ENCODE peak calls at places on chromosomes 12 and 14, in four cellular contexts. One of them, this sample, is unnamed.

GRCh38 chr12:91173139-91173538 is 9.5 kb downstream of the DCN start:
- DNase-seq in thoracic aorta: no peak
- DNase-seq in AG10803: no peak
- DNase-seq in PC-3: no peak
- DNase-seq in this sample: no peak

GRCh38 chr14:53306267-53306721 is 153.2 kb upstream of the DDHD1 start:
- DNase-seq in thoracic aorta: no peak
- DNase-seq in AG10803: peak; percentile 42
- DNase-seq in PC-3: peak; percentile 69
- DNase-seq in this sample: peak; percentile 75

GRCh38 chr14:59281613-59282012 is 93.1 kb downstream of the DAAM1 start:
- DNase-seq in thoracic aorta: no peak
- DNase-seq in AG10803: peak; percentile 87
- DNase-seq in PC-3: peak; percentile 95
- DNase-seq in this sample: peak; percentile 77

GRCh38 chr14:23299186-23299521 is 3.5 kb downstream of the PPP1R3E start:
- DNase-seq in thoracic aorta: no peak
- DNase-seq in AG10803: no peak
- DNase-seq in PC-3: no peak
- DNase-seq in this sample: no peak

GRCh38 chr12:43206396-43206795 is 345.6 kb downstream of the ADAMTS20 start:
- DNase-seq in thoracic aorta: no peak
- DNase-seq in AG10803: no peak
- DNase-seq in PC-3: peak; percentile 79
- DNase-seq in this sample: peak; percentile 18

GRCh38 chr12:62320054-62320453 is 59.9 kb downstream of the USP15 start:
- DNase-seq in thoracic aorta: no peak
- DNase-seq in AG10803: no peak
- DNase-seq in PC-3: no peak
- DNase-seq in this sample: no peak

GRCh38 chr12:120538281-120539156 is 4.4 kb downstream of the RNF10 start:
- DNase-seq in thoracic aorta: peak; percentile 33
- DNase-seq in AG10803: peak; percentile 62
- DNase-seq in PC-3: peak; percentile 94
- DNase-seq in this sample: peak; percentile 58

GRCh38 chr12:79886917-79887519 is 47.9 kb downstream of the PPP1R12A start:
- DNase-seq in thoracic aorta: no peak
- DNase-seq in AG10803: peak; percentile 54
- DNase-seq in PC-3: peak; percentile 84
- DNase-seq in this sample: peak; percentile 78

GRCh38 chr12:25249951-25250738 is 584 bp downstream of the KRAS start:
- DNase-seq in thoracic aorta: no peak
- DNase-seq in AG10803: peak; percentile 9
- DNase-seq in PC-3: no peak
- DNase-seq in this sample: peak; percentile 22

GRCh38 chr14:31297701-31298344 is 90.2 kb upstream of the HECTD1 start:
- DNase-seq in thoracic aorta: no peak
- DNase-seq in AG10803: peak; percentile 3
- DNase-seq in PC-3: peak; percentile 38
- DNase-seq in this sample: peak; percentile 22

GRCh38 chr14:31457665-31458659 is 656 bp upstream of the DTD2 start:
- DNase-seq in thoracic aorta: no peak
- DNase-seq in AG10803: no peak
- DNase-seq in PC-3: no peak
- DNase-seq in this sample: no peak

GRCh38 chr12:92337128-92337527 is 191.5 kb upstream of the BTG1 start:
- DNase-seq in thoracic aorta: no peak
- DNase-seq in AG10803: no peak
- DNase-seq in PC-3: peak; percentile 77
- DNase-seq in this sample: no peak

GRCh38 chr14:33617154-33617553 is 333.7 kb downstream of the EGLN3 start:
- DNase-seq in thoracic aorta: no peak
- DNase-seq in AG10803: peak; percentile 75
- DNase-seq in PC-3: peak; percentile 94
- DNase-seq in this sample: peak; percentile 79

GRCh38 chr14:95157987-95158712 is 821 bp upstream of the DICER1 start:
- DNase-seq in thoracic aorta: no peak
- DNase-seq in AG10803: no peak
- DNase-seq in PC-3: peak; percentile 22
- DNase-seq in this sample: no peak

GRCh38 chr12:105670664-105671063 is 340.2 kb downstream of the C12orf75 start:
- DNase-seq in thoracic aorta: no peak
- DNase-seq in AG10803: peak; percentile 94
- DNase-seq in PC-3: no peak
- DNase-seq in this sample: peak; percentile 17

GRCh38 chr12:132066345-132066685 is 77.8 kb downstream of the DDX51 start:
- DNase-seq in thoracic aorta: no peak
- DNase-seq in AG10803: no peak
- DNase-seq in PC-3: no peak
- DNase-seq in this sample: no peak

GRCh38 chr12:26704684-26705475 is 128.1 kb downstream of the ITPR2 start:
- DNase-seq in thoracic aorta: no peak
- DNase-seq in AG10803: peak; percentile 48
- DNase-seq in PC-3: peak; percentile 28
- DNase-seq in this sample: peak; percentile 57

GRCh38 chr12:96720363-96720705 is 186.7 kb upstream of the NEDD1 start:
- DNase-seq in thoracic aorta: no peak
- DNase-seq in AG10803: no peak
- DNase-seq in PC-3: peak; percentile 57
- DNase-seq in this sample: no peak

GRCh38 chr14:76773188-76773885 is 12.1 kb downstream of the VASH1 start:
- DNase-seq in thoracic aorta: peak; percentile 70
- DNase-seq in AG10803: peak; percentile 78
- DNase-seq in PC-3: peak; percentile 80
- DNase-seq in this sample: peak; percentile 93
- TF ChIP-seq CTCF in thoracic aorta: no peak
- TF ChIP-seq CTCF in AG10803: peak; percentile 8
- TF ChIP-seq CTCF in PC-3: no peak
- TF ChIP-seq CTCF in this sample: peak; percentile 21

DNA sequence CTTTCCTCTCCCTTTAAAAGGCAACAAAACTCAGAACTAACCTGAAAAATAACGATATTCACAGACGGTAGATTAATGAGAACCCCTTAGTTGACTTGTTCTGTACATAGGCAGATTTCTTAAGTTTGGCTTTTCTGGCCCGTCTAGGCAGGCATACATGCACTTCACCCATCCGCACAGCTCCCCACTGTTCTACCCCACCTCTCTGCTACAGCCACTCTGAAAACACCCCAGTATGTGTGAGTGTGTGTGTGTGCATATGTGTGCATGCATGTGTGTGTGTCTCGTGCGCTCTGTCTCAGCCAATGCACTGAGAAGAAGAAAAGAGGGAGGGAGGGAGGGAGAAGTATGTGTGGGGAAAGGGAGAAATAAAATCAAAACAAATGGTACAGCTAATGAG is 1.9 kb upstream of the LMO3 start:
- DNase-seq in thoracic aorta: no peak
- DNase-seq in AG10803: no peak
- DNase-seq in PC-3: no peak
- DNase-seq in this sample: no peak
- H3K4me3 ChIP-seq in thoracic aorta: peak overlapping the region; percentile 79
- H3K4me3 ChIP-seq in AG10803: no peak overlapping the region
- H3K4me3 ChIP-seq in PC-3: no peak overlapping the region
- H3K4me3 ChIP-seq in this sample: no peak overlapping the region

DNA sequence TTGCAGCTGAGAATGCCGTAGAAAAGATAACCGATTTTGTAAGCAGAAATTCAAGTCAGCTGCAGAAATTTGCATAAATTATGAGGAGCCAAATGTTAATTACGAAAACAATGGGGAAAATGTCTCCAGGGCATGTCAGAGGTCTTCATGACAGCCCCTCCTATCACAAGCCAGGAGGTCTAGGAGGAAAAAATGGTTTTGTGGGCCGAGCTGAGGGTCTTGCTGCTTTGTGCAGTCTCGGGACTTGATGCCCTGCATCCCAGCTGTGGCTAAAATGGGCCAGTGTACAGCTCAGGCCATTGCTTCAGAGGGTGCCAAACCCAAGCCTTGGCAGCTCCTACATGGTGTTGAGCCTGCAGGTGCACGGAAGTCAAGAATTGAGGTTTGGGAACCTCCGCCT is 131.2 kb upstream of the PDE3A start:
- DNase-seq in thoracic aorta: no peak
- DNase-seq in AG10803: no peak
- DNase-seq in PC-3: no peak
- DNase-seq in this sample: no peak
- TF ChIP-seq CTCF in thoracic aorta: no peak
- TF ChIP-seq CTCF in AG10803: no peak
- TF ChIP-seq CTCF in PC-3: no peak
- TF ChIP-seq CTCF in this sample: no peak

GRCh38 chr14:51006781-51007211 is 62.5 kb upstream of the PYGL start:
- DNase-seq in thoracic aorta: peak; percentile 33
- DNase-seq in AG10803: peak; percentile 90
- DNase-seq in PC-3: peak; percentile 86
- DNase-seq in this sample: peak; percentile 60
- H3K4me3 ChIP-seq in thoracic aorta: no peak overlapping the region
- H3K4me3 ChIP-seq in AG10803: no peak overlapping the region
- H3K4me3 ChIP-seq in PC-3: peak overlapping the region; percentile 6
- H3K4me3 ChIP-seq in this sample: no peak overlapping the region

GRCh38 chr12:113896194-113896593 is 69.9 kb downstream of the RBM19 start:
- DNase-seq in thoracic aorta: no peak
- DNase-seq in AG10803: no peak
- DNase-seq in PC-3: no peak
- DNase-seq in this sample: no peak

GRCh38 chr12:113896841-113897240 is 69.3 kb downstream of the RBM19 start:
- DNase-seq in thoracic aorta: no peak
- DNase-seq in AG10803: no peak
- DNase-seq in PC-3: no peak
- DNase-seq in this sample: no peak

GRCh38 chr12:113898466-113898865 is 67.7 kb downstream of the RBM19 start:
- DNase-seq in thoracic aorta: no peak
- DNase-seq in AG10803: no peak
- DNase-seq in PC-3: no peak
- DNase-seq in this sample: no peak

GRCh38 chr12:113899042-113899843 is 66.9 kb downstream of the RBM19 start:
- DNase-seq in thoracic aorta: no peak
- DNase-seq in AG10803: no peak
- DNase-seq in PC-3: no peak
- DNase-seq in this sample: no peak

DNA sequence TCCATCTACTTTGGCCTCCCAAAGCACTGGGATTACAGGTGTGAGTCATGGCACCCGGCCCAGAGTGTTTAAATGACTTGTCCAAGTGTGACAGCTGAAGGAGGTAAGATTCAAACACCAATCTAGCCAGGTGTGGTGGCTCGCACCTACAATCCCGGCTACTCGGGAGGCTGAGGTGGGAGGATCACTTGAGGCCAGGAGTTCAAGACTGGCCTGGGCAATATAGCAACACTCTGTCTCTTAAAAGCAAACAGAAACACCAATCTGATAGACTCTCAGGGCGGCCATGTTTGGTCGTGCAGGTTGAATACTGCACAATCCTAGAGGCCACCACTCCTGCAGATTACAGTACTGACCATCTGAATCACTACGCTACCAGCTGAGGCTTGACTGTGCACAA is 68.7 kb downstream of the RBM19 start:
- DNase-seq in thoracic aorta: no peak
- DNase-seq in AG10803: no peak
- DNase-seq in PC-3: no peak
- DNase-seq in this sample: no peak
- TF ChIP-seq CTCF in thoracic aorta: no peak
- TF ChIP-seq CTCF in AG10803: no peak
- TF ChIP-seq CTCF in PC-3: no peak
- TF ChIP-seq CTCF in this sample: no peak